ENCODE peak calls at places on chromosome 11, in eight cellular contexts. One of them, this sample, is unnamed.
A peak's percentile ranks its signal among the peaks of the same experiment; 100 is the strongest.

GRCh38 chr11:108853864-108854263 is 189.0 kb downstream of the DDX10 start:
- DNase-seq in choroid plexus epithelial cell: peak; percentile 43
- DNase-seq in WTC11: no peak
- DNase-seq in CD4-positive, CD25-positive, alpha-beta regulatory T cell: peak; percentile 7
- DNase-seq in GM12865: peak; percentile 28
- DNase-seq in H54: no peak
- DNase-seq in naive thymus-derived CD8-positive, alpha-beta T cell: no peak
- DNase-seq in astrocyte of the spinal cord: peak; percentile 6
- DNase-seq in this sample: no peak

GRCh38 chr11:65861165-65861505 is 902 bp downstream of the MUS81 start:
- DNase-seq in choroid plexus epithelial cell: peak; percentile 40
- DNase-seq in WTC11: no peak
- DNase-seq in CD4-positive, CD25-positive, alpha-beta regulatory T cell: no peak
- DNase-seq in GM12865: no peak
- DNase-seq in H54: no peak
- DNase-seq in naive thymus-derived CD8-positive, alpha-beta T cell: no peak
- DNase-seq in astrocyte of the spinal cord: no peak
- DNase-seq in this sample: no peak

GRCh38 chr11:73386568-73386967 is 10.4 kb downstream of the RELT start:
- DNase-seq in choroid plexus epithelial cell: no peak
- DNase-seq in WTC11: no peak
- DNase-seq in CD4-positive, CD25-positive, alpha-beta regulatory T cell: no peak
- DNase-seq in GM12865: no peak
- DNase-seq in H54: no peak
- DNase-seq in naive thymus-derived CD8-positive, alpha-beta T cell: no peak
- DNase-seq in astrocyte of the spinal cord: no peak
- DNase-seq in this sample: no peak

GRCh38 chr11:76371170-76371569 is 9.8 kb downstream of the THAP12 start:
- DNase-seq in choroid plexus epithelial cell: peak; percentile 81
- DNase-seq in WTC11: no peak
- DNase-seq in CD4-positive, CD25-positive, alpha-beta regulatory T cell: no peak
- DNase-seq in GM12865: peak; percentile 39
- DNase-seq in H54: peak; percentile 36
- DNase-seq in naive thymus-derived CD8-positive, alpha-beta T cell: no peak
- DNase-seq in astrocyte of the spinal cord: peak; percentile 73
- DNase-seq in this sample: no peak

GRCh38 chr11:123833095-123833494 is 26.9 kb upstream of the OR6M1 start:
- DNase-seq in choroid plexus epithelial cell: no peak
- DNase-seq in WTC11: no peak
- DNase-seq in CD4-positive, CD25-positive, alpha-beta regulatory T cell: no peak
- DNase-seq in GM12865: no peak
- DNase-seq in H54: no peak
- DNase-seq in naive thymus-derived CD8-positive, alpha-beta T cell: no peak
- DNase-seq in astrocyte of the spinal cord: no peak
- DNase-seq in this sample: no peak

GRCh38 chr11:28528217-28528616 is 420.0 kb downstream of the METTL15 start:
- DNase-seq in choroid plexus epithelial cell: no peak
- DNase-seq in WTC11: no peak
- DNase-seq in CD4-positive, CD25-positive, alpha-beta regulatory T cell: no peak
- DNase-seq in GM12865: no peak
- DNase-seq in H54: no peak
- DNase-seq in naive thymus-derived CD8-positive, alpha-beta T cell: no peak
- DNase-seq in astrocyte of the spinal cord: no peak
- DNase-seq in this sample: no peak

GRCh38 chr11:27619039-27619438 is 81.2 kb downstream of the BDNF start:
- DNase-seq in choroid plexus epithelial cell: no peak
- DNase-seq in WTC11: no peak
- DNase-seq in CD4-positive, CD25-positive, alpha-beta regulatory T cell: no peak
- DNase-seq in GM12865: no peak
- DNase-seq in H54: no peak
- DNase-seq in naive thymus-derived CD8-positive, alpha-beta T cell: no peak
- DNase-seq in astrocyte of the spinal cord: no peak
- DNase-seq in this sample: no peak

GRCh38 chr11:67357831-67358555 is 4.6 kb upstream of the POLD4 start:
- DNase-seq in choroid plexus epithelial cell: peak; percentile 70
- DNase-seq in WTC11: no peak
- DNase-seq in CD4-positive, CD25-positive, alpha-beta regulatory T cell: no peak
- DNase-seq in GM12865: no peak
- DNase-seq in H54: peak; percentile 35
- DNase-seq in naive thymus-derived CD8-positive, alpha-beta T cell: no peak
- DNase-seq in astrocyte of the spinal cord: peak; percentile 45
- DNase-seq in this sample: no peak

GRCh38 chr11:21137813-21138212 is 468.4 kb downstream of the NELL1 start:
- DNase-seq in choroid plexus epithelial cell: no peak
- DNase-seq in WTC11: no peak
- DNase-seq in CD4-positive, CD25-positive, alpha-beta regulatory T cell: no peak
- DNase-seq in GM12865: no peak
- DNase-seq in H54: no peak
- DNase-seq in naive thymus-derived CD8-positive, alpha-beta T cell: no peak
- DNase-seq in astrocyte of the spinal cord: no peak
- DNase-seq in this sample: no peak

GRCh38 chr11:18657696-18658095 is 23.6 kb upstream of the SPTY2D1 start:
- DNase-seq in choroid plexus epithelial cell: no peak
- DNase-seq in WTC11: no peak
- DNase-seq in CD4-positive, CD25-positive, alpha-beta regulatory T cell: no peak
- DNase-seq in GM12865: no peak
- DNase-seq in H54: no peak
- DNase-seq in naive thymus-derived CD8-positive, alpha-beta T cell: no peak
- DNase-seq in astrocyte of the spinal cord: no peak
- DNase-seq in this sample: no peak

GRCh38 chr11:59267738-59268475 is 55.2 kb upstream of the MPEG1 start:
- DNase-seq in choroid plexus epithelial cell: no peak
- DNase-seq in WTC11: no peak
- DNase-seq in CD4-positive, CD25-positive, alpha-beta regulatory T cell: no peak
- DNase-seq in GM12865: no peak
- DNase-seq in H54: no peak
- DNase-seq in naive thymus-derived CD8-positive, alpha-beta T cell: no peak
- DNase-seq in astrocyte of the spinal cord: no peak
- DNase-seq in this sample: no peak

GRCh38 chr11:121802542-121802941 is 313.5 kb downstream of the BLID start:
- DNase-seq in choroid plexus epithelial cell: peak; percentile 19
- DNase-seq in WTC11: peak; percentile 37
- DNase-seq in CD4-positive, CD25-positive, alpha-beta regulatory T cell: no peak
- DNase-seq in GM12865: no peak
- DNase-seq in H54: no peak
- DNase-seq in naive thymus-derived CD8-positive, alpha-beta T cell: no peak
- DNase-seq in astrocyte of the spinal cord: no peak
- DNase-seq in this sample: no peak

GRCh38 chr11:64367931-64368672 is 9.1 kb downstream of the RPS6KA4 start:
- DNase-seq in choroid plexus epithelial cell: no peak
- DNase-seq in WTC11: no peak
- DNase-seq in CD4-positive, CD25-positive, alpha-beta regulatory T cell: no peak
- DNase-seq in GM12865: no peak
- DNase-seq in H54: no peak
- DNase-seq in naive thymus-derived CD8-positive, alpha-beta T cell: no peak
- DNase-seq in astrocyte of the spinal cord: no peak
- DNase-seq in this sample: no peak

GRCh38 chr11:16605440-16605970 is 132.9 kb upstream of the C11orf58 start:
- DNase-seq in choroid plexus epithelial cell: no peak
- DNase-seq in WTC11: peak; percentile 60
- DNase-seq in CD4-positive, CD25-positive, alpha-beta regulatory T cell: no peak
- DNase-seq in GM12865: no peak
- DNase-seq in H54: no peak
- DNase-seq in naive thymus-derived CD8-positive, alpha-beta T cell: no peak
- DNase-seq in astrocyte of the spinal cord: peak; percentile 40
- DNase-seq in this sample: no peak

GRCh38 chr11:68329993-68330699 is 17.8 kb downstream of the LRP5 start:
- DNase-seq in choroid plexus epithelial cell: no peak
- DNase-seq in WTC11: no peak
- DNase-seq in CD4-positive, CD25-positive, alpha-beta regulatory T cell: no peak
- DNase-seq in GM12865: no peak
- DNase-seq in H54: no peak
- DNase-seq in naive thymus-derived CD8-positive, alpha-beta T cell: no peak
- DNase-seq in astrocyte of the spinal cord: no peak
- DNase-seq in this sample: no peak

GRCh38 chr11:111362887-111363411 is 16.1 kb downstream of the POU2AF1 start:
- DNase-seq in choroid plexus epithelial cell: peak; percentile 15
- DNase-seq in WTC11: no peak
- DNase-seq in CD4-positive, CD25-positive, alpha-beta regulatory T cell: no peak
- DNase-seq in GM12865: peak; percentile 6
- DNase-seq in H54: no peak
- DNase-seq in naive thymus-derived CD8-positive, alpha-beta T cell: no peak
- DNase-seq in astrocyte of the spinal cord: no peak
- DNase-seq in this sample: no peak

GRCh38 chr11:1880746-1881441 is 10.8 kb downstream of the PRR33 start:
- DNase-seq in choroid plexus epithelial cell: no peak
- DNase-seq in WTC11: no peak
- DNase-seq in CD4-positive, CD25-positive, alpha-beta regulatory T cell: no peak
- DNase-seq in GM12865: no peak
- DNase-seq in H54: no peak
- DNase-seq in naive thymus-derived CD8-positive, alpha-beta T cell: no peak
- DNase-seq in astrocyte of the spinal cord: no peak
- DNase-seq in this sample: no peak

GRCh38 chr11:202490-202889 is 4.7 kb downstream of the BET1L start:
- DNase-seq in choroid plexus epithelial cell: no peak
- DNase-seq in WTC11: no peak
- DNase-seq in CD4-positive, CD25-positive, alpha-beta regulatory T cell: no peak
- DNase-seq in GM12865: no peak
- DNase-seq in H54: no peak
- DNase-seq in naive thymus-derived CD8-positive, alpha-beta T cell: no peak
- DNase-seq in astrocyte of the spinal cord: no peak
- DNase-seq in this sample: no peak

GRCh38 chr11:35257287-35257686 is 118.3 kb downstream of the CD44 start:
- DNase-seq in choroid plexus epithelial cell: no peak
- DNase-seq in WTC11: no peak
- DNase-seq in CD4-positive, CD25-positive, alpha-beta regulatory T cell: peak; percentile 27
- DNase-seq in GM12865: peak; percentile 69
- DNase-seq in H54: no peak
- DNase-seq in naive thymus-derived CD8-positive, alpha-beta T cell: peak; percentile 16
- DNase-seq in astrocyte of the spinal cord: no peak
- DNase-seq in this sample: peak; percentile 46

GRCh38 chr11:2912498-2912897 is 16.7 kb downstream of the PHLDA2 start:
- DNase-seq in choroid plexus epithelial cell: peak; percentile 77
- DNase-seq in WTC11: no peak
- DNase-seq in CD4-positive, CD25-positive, alpha-beta regulatory T cell: no peak
- DNase-seq in GM12865: no peak
- DNase-seq in H54: peak; percentile 99
- DNase-seq in naive thymus-derived CD8-positive, alpha-beta T cell: no peak
- DNase-seq in astrocyte of the spinal cord: peak; percentile 89
- DNase-seq in this sample: no peak

GRCh38 chr11:99068832-99069231 is 48.1 kb downstream of the CNTN5 start:
- DNase-seq in choroid plexus epithelial cell: no peak
- DNase-seq in WTC11: no peak
- DNase-seq in CD4-positive, CD25-positive, alpha-beta regulatory T cell: no peak
- DNase-seq in GM12865: peak; percentile 41
- DNase-seq in H54: no peak
- DNase-seq in naive thymus-derived CD8-positive, alpha-beta T cell: no peak
- DNase-seq in astrocyte of the spinal cord: no peak
- DNase-seq in this sample: no peak

GRCh38 chr11:10155793-10156490 is 138.1 kb downstream of the SBF2 start:
- DNase-seq in choroid plexus epithelial cell: no peak
- DNase-seq in WTC11: peak; percentile 32
- DNase-seq in CD4-positive, CD25-positive, alpha-beta regulatory T cell: no peak
- DNase-seq in GM12865: no peak
- DNase-seq in H54: no peak
- DNase-seq in naive thymus-derived CD8-positive, alpha-beta T cell: no peak
- DNase-seq in astrocyte of the spinal cord: no peak
- DNase-seq in this sample: no peak

GRCh38 chr11:61104963-61105362 is 2.7 kb downstream of the CD5 start:
- DNase-seq in choroid plexus epithelial cell: no peak
- DNase-seq in WTC11: no peak
- DNase-seq in CD4-positive, CD25-positive, alpha-beta regulatory T cell: no peak
- DNase-seq in GM12865: no peak
- DNase-seq in H54: no peak
- DNase-seq in naive thymus-derived CD8-positive, alpha-beta T cell: no peak
- DNase-seq in astrocyte of the spinal cord: no peak
- DNase-seq in this sample: no peak

GRCh38 chr11:26741036-26741435 is 19.2 kb upstream of the SLC5A12 start:
- DNase-seq in choroid plexus epithelial cell: peak; percentile 75
- DNase-seq in WTC11: no peak
- DNase-seq in CD4-positive, CD25-positive, alpha-beta regulatory T cell: no peak
- DNase-seq in GM12865: no peak
- DNase-seq in H54: no peak
- DNase-seq in naive thymus-derived CD8-positive, alpha-beta T cell: no peak
- DNase-seq in astrocyte of the spinal cord: peak; percentile 57
- DNase-seq in this sample: no peak

GRCh38 chr11:43870981-43871550 is 9.6 kb upstream of the ALKBH3 start:
- DNase-seq in choroid plexus epithelial cell: no peak
- DNase-seq in WTC11: no peak
- DNase-seq in CD4-positive, CD25-positive, alpha-beta regulatory T cell: no peak
- DNase-seq in GM12865: no peak
- DNase-seq in H54: no peak
- DNase-seq in naive thymus-derived CD8-positive, alpha-beta T cell: no peak
- DNase-seq in astrocyte of the spinal cord: no peak
- DNase-seq in this sample: no peak

GRCh38 chr11:32809313-32809712 is 14.9 kb upstream of the CCDC73 start:
- DNase-seq in choroid plexus epithelial cell: peak; percentile 91
- DNase-seq in WTC11: peak; percentile 80
- DNase-seq in CD4-positive, CD25-positive, alpha-beta regulatory T cell: peak; percentile 22
- DNase-seq in GM12865: peak; percentile 83
- DNase-seq in H54: peak; percentile 45
- DNase-seq in naive thymus-derived CD8-positive, alpha-beta T cell: peak; percentile 8
- DNase-seq in astrocyte of the spinal cord: peak; percentile 77
- DNase-seq in this sample: peak; percentile 13

GRCh38 chr11:69209038-69209350 is 53.3 kb downstream of the SMIM38 start:
- DNase-seq in choroid plexus epithelial cell: no peak
- DNase-seq in WTC11: peak; percentile 6
- DNase-seq in CD4-positive, CD25-positive, alpha-beta regulatory T cell: no peak
- DNase-seq in GM12865: no peak
- DNase-seq in H54: no peak
- DNase-seq in naive thymus-derived CD8-positive, alpha-beta T cell: no peak
- DNase-seq in astrocyte of the spinal cord: no peak
- DNase-seq in this sample: no peak

GRCh38 chr11:58024601-58025091 is 965 bp downstream of the OR9Q1 start:
- DNase-seq in choroid plexus epithelial cell: no peak
- DNase-seq in WTC11: no peak
- DNase-seq in CD4-positive, CD25-positive, alpha-beta regulatory T cell: no peak
- DNase-seq in GM12865: no peak
- DNase-seq in H54: peak; percentile 12
- DNase-seq in naive thymus-derived CD8-positive, alpha-beta T cell: no peak
- DNase-seq in astrocyte of the spinal cord: peak; percentile 52
- DNase-seq in this sample: no peak

GRCh38 chr11:74453373-74453975 is 13.9 kb downstream of the KCNE3 start:
- DNase-seq in choroid plexus epithelial cell: peak; percentile 82
- DNase-seq in WTC11: peak; percentile 87
- DNase-seq in CD4-positive, CD25-positive, alpha-beta regulatory T cell: peak; percentile 46
- DNase-seq in GM12865: peak; percentile 74
- DNase-seq in H54: peak; percentile 40
- DNase-seq in naive thymus-derived CD8-positive, alpha-beta T cell: peak; percentile 30
- DNase-seq in astrocyte of the spinal cord: peak; percentile 64
- DNase-seq in this sample: peak; percentile 18

GRCh38 chr11:75240381-75241035 is at the start of gene TPBGL:
- DNase-seq in choroid plexus epithelial cell: peak; percentile 21
- DNase-seq in WTC11: peak; percentile 65
- DNase-seq in CD4-positive, CD25-positive, alpha-beta regulatory T cell: no peak
- DNase-seq in GM12865: no peak
- DNase-seq in H54: no peak
- DNase-seq in naive thymus-derived CD8-positive, alpha-beta T cell: no peak
- DNase-seq in astrocyte of the spinal cord: no peak
- DNase-seq in this sample: no peak

GRCh38 chr11:119324124-119324665 is 7.3 kb upstream of the MCAM start:
- DNase-seq in choroid plexus epithelial cell: no peak
- DNase-seq in WTC11: peak; percentile 1
- DNase-seq in CD4-positive, CD25-positive, alpha-beta regulatory T cell: no peak
- DNase-seq in GM12865: no peak
- DNase-seq in H54: no peak
- DNase-seq in naive thymus-derived CD8-positive, alpha-beta T cell: no peak
- DNase-seq in astrocyte of the spinal cord: no peak
- DNase-seq in this sample: no peak

GRCh38 chr11:74464746-74465145 is 2.6 kb downstream of the KCNE3 start:
- DNase-seq in choroid plexus epithelial cell: no peak
- DNase-seq in WTC11: no peak
- DNase-seq in CD4-positive, CD25-positive, alpha-beta regulatory T cell: no peak
- DNase-seq in GM12865: no peak
- DNase-seq in H54: no peak
- DNase-seq in naive thymus-derived CD8-positive, alpha-beta T cell: no peak
- DNase-seq in astrocyte of the spinal cord: no peak
- DNase-seq in this sample: no peak

GRCh38 chr11:128208329-128209220 is 378.8 kb downstream of the ETS1 start:
- DNase-seq in choroid plexus epithelial cell: peak; percentile 92
- DNase-seq in WTC11: no peak
- DNase-seq in CD4-positive, CD25-positive, alpha-beta regulatory T cell: no peak
- DNase-seq in GM12865: no peak
- DNase-seq in H54: peak; percentile 11
- DNase-seq in naive thymus-derived CD8-positive, alpha-beta T cell: no peak
- DNase-seq in astrocyte of the spinal cord: peak; percentile 96
- DNase-seq in this sample: no peak

GRCh38 chr11:19101803-19102520 is 15.0 kb upstream of the ZDHHC13 start:
- DNase-seq in choroid plexus epithelial cell: no peak
- DNase-seq in WTC11: no peak
- DNase-seq in CD4-positive, CD25-positive, alpha-beta regulatory T cell: no peak
- DNase-seq in GM12865: no peak
- DNase-seq in H54: no peak
- DNase-seq in naive thymus-derived CD8-positive, alpha-beta T cell: no peak
- DNase-seq in astrocyte of the spinal cord: no peak
- DNase-seq in this sample: no peak

This sample was measured in immature natural killer cell.